ENCODE peak calls at places on chromosome 7, in four cellular contexts. Q, I, B and R are unnamed samples.

GRCh38 chr7:70307544-70308106 is 709.4 kb downstream of the AUTS2 start:
- DNase-seq in Q (no peak), I (no peak), B (no peak), R (no peak)

GRCh38 chr7:76356823-76357222 is 2.0 kb downstream of the YWHAG start:
- DNase-seq in Q (no peak), I (no peak), B (peak; percentile 90), R (peak; percentile 63)

GRCh38 chr7:155143381-155143780 is 73.3 kb downstream of the HTR5A start:
- DNase-seq in Q (no peak), I (no peak), B (no peak), R (no peak)

GRCh38 chr7:33873981-33874750 is 31.2 kb upstream of the BMPER start:
- DNase-seq in Q (no peak), I (no peak), B (peak; percentile 85), R (no peak)

GRCh38 chr7:108120943-108121342 is 9.2 kb downstream of the LAMB4 start:
- DNase-seq in Q (no peak), I (no peak), B (peak; percentile 76), R (no peak)

GRCh38 chr7:91690541-91690940 is 190.0 kb downstream of the MTERF1 start:
- DNase-seq in Q (no peak), I (no peak), B (no peak), R (no peak)

GRCh38 chr7:11006271-11006670 is 32.6 kb downstream of the PHF14 start:
- DNase-seq in Q (no peak), I (no peak), B (no peak), R (no peak)

GRCh38 chr7:157529768-157530560 is 193.2 kb downstream of the DNAJB6 start:
- DNase-seq in Q (peak; percentile 7), I (peak; percentile 15), B (no peak), R (no peak)

GRCh38 chr7:154975984-154976383 is 26.9 kb downstream of the PAXIP1 start:
- DNase-seq in Q (no peak), I (no peak), B (no peak), R (no peak)

GRCh38 chr7:106071999-106072714 is 40.0 kb downstream of the SYPL1 start:
- DNase-seq in Q (no peak), I (no peak), B (peak; percentile 42), R (peak; percentile 73)

GRCh38 chr7:2757904-2758672 is 70.1 kb downstream of the AMZ1 start:
- DNase-seq in Q (no peak), I (no peak), B (peak; percentile 95), R (peak; percentile 87)

GRCh38 chr7:137754076-137754851 is 92.5 kb downstream of the DGKI start:
- DNase-seq in Q (no peak), I (no peak), B (no peak), R (peak; percentile 21)

GRCh38 chr7:32108651-32109050 is 38.4 kb upstream of the PDE1C start:
- DNase-seq in Q (no peak), I (no peak), B (no peak), R (no peak)

GRCh38 chr7:104458875-104459274 is 130.5 kb downstream of the LHFPL3 start:
- DNase-seq in Q (no peak), I (no peak), B (no peak), R (no peak)

GRCh38 chr7:100687261-100687660 is 6.8 kb downstream of the GIGYF1 start:
- DNase-seq in Q (no peak), I (no peak), B (no peak), R (no peak)

GRCh38 chr7:151820486-151821105 is 56.3 kb downstream of the PRKAG2 start:
- DNase-seq in Q (no peak), I (no peak), B (no peak), R (no peak)

GRCh38 chr7:100583132-100584045 is 2.5 kb downstream of the LRCH4 start:
- DNase-seq in Q (no peak), I (peak; percentile 58), B (peak; percentile 18), R (no peak)

GRCh38 chr7:28573059-28573553 is 160.8 kb downstream of the CREB5 start:
- DNase-seq in Q (no peak), I (no peak), B (no peak), R (no peak)

GRCh38 chr7:80348221-80348620 is 163.6 kb downstream of the GNAT3 start:
- DNase-seq in Q (no peak), I (no peak), B (no peak), R (no peak)

GRCh38 chr7:28853150-28853549 is 105.0 kb downstream of the TRIL start:
- DNase-seq in Q (no peak), I (no peak), B (no peak), R (no peak)

GRCh38 chr7:47624660-47625059 is 42.7 kb upstream of the TNS3 start:
- DNase-seq in Q (no peak), I (no peak), B (no peak), R (no peak)
- H2AK5ac ChIP-seq in Q (no peak overlapping the region), I (no peak overlapping the region), B (no peak overlapping the region), R (no peak overlapping the region)

GRCh38 chr7:134289423-134289822 is 27.3 kb downstream of the SLC35B4 start:
- DNase-seq in Q (no peak), I (no peak), B (no peak), R (no peak)
- H3K9ac ChIP-seq in Q (no peak overlapping the region), I (no peak overlapping the region), B (no peak overlapping the region), R (no peak overlapping the region)

DNA sequence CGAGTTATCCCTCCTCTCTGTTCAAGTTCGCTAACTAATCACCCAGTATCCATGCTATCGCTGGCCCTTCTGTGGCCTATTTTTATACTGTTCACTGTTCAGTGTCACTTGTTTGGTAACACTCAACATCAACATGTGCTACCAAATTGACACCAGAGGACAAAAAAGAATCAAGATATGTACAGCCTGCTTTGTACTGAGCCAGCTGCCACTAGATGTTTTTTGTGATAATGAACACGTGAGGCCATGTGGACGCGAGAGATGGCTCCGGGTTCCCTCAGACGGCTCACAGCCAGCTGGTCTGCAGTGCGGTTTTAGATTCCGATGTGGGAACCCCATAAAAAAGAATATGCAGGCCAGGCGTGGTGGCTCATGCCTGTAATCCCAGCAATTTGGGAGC is 21.2 kb downstream of the CAV1 start:
- DNase-seq in Q (no peak), I (no peak), B (no peak), R (no peak)
- H3K79me2 ChIP-seq in Q (no peaks in the 10 kb centered on the region), I (no peaks in the 10 kb centered on the region), B (no peaks in the 10 kb centered on the region), R (no peaks in the 10 kb centered on the region)

GRCh38 chr7:47815867-47816266 is 132.4 kb downstream of the PKD1L1 start:
- DNase-seq in Q (no peak), I (no peak), B (no peak), R (no peak)
- H2AK5ac ChIP-seq in Q (no peak overlapping the region), I (no peak overlapping the region), B (no peak overlapping the region), R (no peak overlapping the region)